ENCODE peak calls at places on chromosome 20, in six cellular contexts. One of them, this sample, is unnamed.

GRCh38 chr20:16581241-16581640 is 8.0 kb upstream of the KIF16B start:
- DNase-seq in B cell: no peak
- DNase-seq in upper lobe of left lung: no peak
- DNase-seq in brain microvascular endothelial cell: no peak
- DNase-seq in right atrium auricular region: no peak
- DNase-seq in GM13976: no peak
- DNase-seq in this sample: no peak

GRCh38 chr20:41142914-41143313 is 5.6 kb downstream of the PLCG1 start:
- DNase-seq in brain microvascular endothelial cell: no peak
- DNase-seq in GM13976: no peak
- DNase-seq in B cell: no peak
- DNase-seq in right atrium auricular region: no peak
- DNase-seq in upper lobe of left lung: peak; percentile 51
- DNase-seq in this sample: no peak

GRCh38 chr20:60050193-60050960 is 92.2 kb downstream of the CDH26 start:
- DNase-seq in brain microvascular endothelial cell: no peak
- DNase-seq in GM13976: no peak
- DNase-seq in B cell: no peak
- DNase-seq in right atrium auricular region: peak; percentile 30
- DNase-seq in upper lobe of left lung: peak; percentile 55
- DNase-seq in this sample: no peak

GRCh38 chr20:58647162-58647813 is 3.8 kb upstream of the STX16 start:
- DNase-seq in upper lobe of left lung: no peak
- DNase-seq in GM13976: no peak
- DNase-seq in B cell: no peak
- DNase-seq in right atrium auricular region: peak; percentile 9
- DNase-seq in brain microvascular endothelial cell: no peak
- DNase-seq in this sample: no peak

GRCh38 chr20:45174434-45175364 is at the start of gene PI3:
- DNase-seq in right atrium auricular region: no peak
- DNase-seq in brain microvascular endothelial cell: no peak
- DNase-seq in GM13976: no peak
- DNase-seq in B cell: no peak
- DNase-seq in upper lobe of left lung: peak; percentile 87
- DNase-seq in this sample: no peak

GRCh38 chr20:58140787-58141396 is 87.6 kb downstream of the ANKRD60 start:
- DNase-seq in upper lobe of left lung: no peak
- DNase-seq in B cell: peak; percentile 27
- DNase-seq in right atrium auricular region: peak; percentile 43
- DNase-seq in brain microvascular endothelial cell: no peak
- DNase-seq in GM13976: no peak
- DNase-seq in this sample: no peak

GRCh38 chr20:17822039-17822438 is 122.3 kb downstream of the BANF2 start:
- DNase-seq in brain microvascular endothelial cell: peak; percentile 52
- DNase-seq in B cell: no peak
- DNase-seq in right atrium auricular region: no peak
- DNase-seq in upper lobe of left lung: peak; percentile 76
- DNase-seq in GM13976: no peak
- DNase-seq in this sample: no peak

GRCh38 chr20:35093245-35093884 is 758 bp upstream of the TRPC4AP start:
- DNase-seq in upper lobe of left lung: no peak
- DNase-seq in B cell: no peak
- DNase-seq in right atrium auricular region: no peak
- DNase-seq in brain microvascular endothelial cell: peak; percentile 36
- DNase-seq in GM13976: no peak
- DNase-seq in this sample: no peak

GRCh38 chr20:3358676-3359340 is 48.7 kb downstream of the DNAAF9 start:
- DNase-seq in GM13976: no peak
- DNase-seq in B cell: no peak
- DNase-seq in right atrium auricular region: no peak
- DNase-seq in upper lobe of left lung: no peak
- DNase-seq in brain microvascular endothelial cell: no peak
- DNase-seq in this sample: no peak

GRCh38 chr20:59571591-59572314 is 32.6 kb upstream of the PHACTR3 start:
- DNase-seq in GM13976: peak; percentile 85
- DNase-seq in right atrium auricular region: peak; percentile 66
- DNase-seq in brain microvascular endothelial cell: peak; percentile 25
- DNase-seq in B cell: peak; percentile 52
- DNase-seq in upper lobe of left lung: peak; percentile 43
- DNase-seq in this sample: peak; percentile 46

GRCh38 chr20:60001027-60001567 is 42.9 kb downstream of the CDH26 start:
- DNase-seq in right atrium auricular region: no peak
- DNase-seq in GM13976: no peak
- DNase-seq in upper lobe of left lung: no peak
- DNase-seq in brain microvascular endothelial cell: no peak
- DNase-seq in B cell: no peak
- DNase-seq in this sample: no peak

GRCh38 chr20:44861547-44862006 is 23.9 kb upstream of the YWHAB start:
- DNase-seq in GM13976: no peak
- DNase-seq in right atrium auricular region: peak; percentile 85
- DNase-seq in upper lobe of left lung: no peak
- DNase-seq in brain microvascular endothelial cell: peak; percentile 16
- DNase-seq in B cell: no peak
- DNase-seq in this sample: no peak

GRCh38 chr20:52899221-52899620 is 72.9 kb upstream of the TSHZ2 start:
- DNase-seq in upper lobe of left lung: no peak
- DNase-seq in brain microvascular endothelial cell: no peak
- DNase-seq in GM13976: no peak
- DNase-seq in right atrium auricular region: no peak
- DNase-seq in B cell: no peak
- DNase-seq in this sample: no peak

GRCh38 chr20:37345339-37346231 is at the start of gene SRC:
- DNase-seq in GM13976: peak; percentile 84
- DNase-seq in upper lobe of left lung: peak; percentile 84
- DNase-seq in right atrium auricular region: peak; percentile 77
- DNase-seq in B cell: no peak
- DNase-seq in brain microvascular endothelial cell: peak; percentile 49
- DNase-seq in this sample: peak; percentile 44

GRCh38 chr20:57794600-57795346 is 85.0 kb upstream of the PMEPA1 start:
- DNase-seq in GM13976: no peak
- DNase-seq in upper lobe of left lung: no peak
- DNase-seq in brain microvascular endothelial cell: no peak
- DNase-seq in B cell: no peak
- DNase-seq in right atrium auricular region: no peak
- DNase-seq in this sample: no peak

GRCh38 chr20:55394592-55394991 is 610.7 kb downstream of the CBLN4 start:
- DNase-seq in B cell: no peak
- DNase-seq in brain microvascular endothelial cell: no peak
- DNase-seq in upper lobe of left lung: no peak
- DNase-seq in GM13976: no peak
- DNase-seq in right atrium auricular region: no peak
- DNase-seq in this sample: no peak

GRCh38 chr20:1710484-1710883 is 52.9 kb upstream of the SIRPG start:
- DNase-seq in GM13976: no peak
- DNase-seq in brain microvascular endothelial cell: no peak
- DNase-seq in B cell: no peak
- DNase-seq in upper lobe of left lung: no peak
- DNase-seq in right atrium auricular region: no peak
- DNase-seq in this sample: no peak

GRCh38 chr20:23344336-23344735 is 6.3 kb upstream of the NXT1 start:
- DNase-seq in brain microvascular endothelial cell: no peak
- DNase-seq in GM13976: no peak
- DNase-seq in right atrium auricular region: no peak
- DNase-seq in upper lobe of left lung: no peak
- DNase-seq in B cell: no peak
- DNase-seq in this sample: no peak

GRCh38 chr20:23350007-23350854 is at the start of gene NXT1:
- DNase-seq in GM13976: peak; percentile 93
- DNase-seq in upper lobe of left lung: peak; percentile 97
- DNase-seq in brain microvascular endothelial cell: peak; percentile 99
- DNase-seq in B cell: peak; percentile 96
- DNase-seq in right atrium auricular region: peak; percentile 99
- DNase-seq in this sample: peak; percentile 95

GRCh38 chr20:23350855-23351838 is 556 bp downstream of the NXT1 start:
- DNase-seq in brain microvascular endothelial cell: peak; percentile 53
- DNase-seq in right atrium auricular region: peak; percentile 71
- DNase-seq in upper lobe of left lung: peak; percentile 71
- DNase-seq in GM13976: peak; percentile 68
- DNase-seq in B cell: peak; percentile 70
- DNase-seq in this sample: no peak

GRCh38 chr20:23347791-23348190 is 2.8 kb upstream of the NXT1 start:
- DNase-seq in GM13976: no peak
- DNase-seq in B cell: no peak
- DNase-seq in right atrium auricular region: no peak
- DNase-seq in upper lobe of left lung: no peak
- DNase-seq in brain microvascular endothelial cell: no peak
- DNase-seq in this sample: no peak

DNA sequence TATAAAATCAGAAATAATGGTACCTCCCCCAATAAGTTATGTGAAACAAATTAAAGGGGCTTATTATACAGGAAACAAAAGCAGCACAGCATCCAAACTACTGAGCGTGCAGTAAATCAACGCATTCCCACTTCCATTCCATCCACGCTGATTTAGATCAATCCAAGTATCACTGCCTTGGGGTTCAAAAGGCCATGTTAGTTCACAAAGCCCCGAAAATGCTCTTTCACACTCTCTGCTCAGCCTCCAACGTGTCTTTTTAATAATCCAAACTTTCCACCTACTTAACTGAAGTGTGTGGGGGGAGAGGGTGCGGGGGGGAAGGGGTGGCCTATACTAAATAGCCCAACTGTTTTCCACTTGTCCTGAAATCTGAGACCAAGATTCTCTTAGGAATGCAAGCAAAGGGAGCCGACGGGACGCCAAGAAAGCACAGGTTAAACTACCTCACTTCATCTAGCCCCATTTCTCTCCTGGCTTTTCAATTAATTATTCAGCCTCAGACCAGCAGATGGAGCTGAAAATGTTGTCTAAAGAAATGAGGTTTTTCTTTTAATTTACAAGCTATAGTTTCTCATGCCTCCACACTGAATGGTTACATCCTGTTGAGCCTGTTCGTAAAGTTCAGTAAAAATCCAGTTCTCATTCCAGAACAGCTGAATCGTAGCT is 1.1 kb upstream of the NXT1 start:
- DNase-seq in upper lobe of left lung: no peak
- DNase-seq in brain microvascular endothelial cell: no peak
- DNase-seq in GM13976: peak; percentile 53
- DNase-seq in B cell: no peak
- DNase-seq in right atrium auricular region: no peak
- DNase-seq in this sample: no peak
- TF ChIP-seq CTCF in upper lobe of left lung: peak; percentile 48
- TF ChIP-seq CTCF in brain microvascular endothelial cell: peak; percentile 45
- TF ChIP-seq CTCF in GM13976: peak; percentile 29
- TF ChIP-seq CTCF in B cell: peak; percentile 78
- TF ChIP-seq CTCF in right atrium auricular region: peak; percentile 27
- TF ChIP-seq CTCF in this sample: peak; percentile 73

GRCh38 chr20:62122659-62123449 is 579 bp downstream of the LSM14B start:
- DNase-seq in brain microvascular endothelial cell: no peak
- DNase-seq in upper lobe of left lung: peak; percentile 66
- DNase-seq in B cell: peak; percentile 61
- DNase-seq in GM13976: peak; percentile 58
- DNase-seq in right atrium auricular region: no peak
- DNase-seq in this sample: peak; percentile 28

GRCh38 chr20:62120990-62121775 is 1.1 kb upstream of the LSM14B start:
- DNase-seq in upper lobe of left lung: peak; percentile 52
- DNase-seq in GM13976: no peak
- DNase-seq in brain microvascular endothelial cell: no peak
- DNase-seq in B cell: no peak
- DNase-seq in right atrium auricular region: peak; percentile 74
- DNase-seq in this sample: no peak

GRCh38 chr20:62120365-62120762 is 1.9 kb upstream of the LSM14B start:
- DNase-seq in right atrium auricular region: no peak
- DNase-seq in B cell: no peak
- DNase-seq in upper lobe of left lung: no peak
- DNase-seq in GM13976: no peak
- DNase-seq in brain microvascular endothelial cell: no peak
- DNase-seq in this sample: no peak

GRCh38 chr20:62123450-62124118 is 1.3 kb downstream of the LSM14B start:
- DNase-seq in B cell: no peak
- DNase-seq in brain microvascular endothelial cell: peak; percentile 57
- DNase-seq in upper lobe of left lung: peak; percentile 36
- DNase-seq in GM13976: no peak
- DNase-seq in right atrium auricular region: no peak
- DNase-seq in this sample: no peak

DNA sequence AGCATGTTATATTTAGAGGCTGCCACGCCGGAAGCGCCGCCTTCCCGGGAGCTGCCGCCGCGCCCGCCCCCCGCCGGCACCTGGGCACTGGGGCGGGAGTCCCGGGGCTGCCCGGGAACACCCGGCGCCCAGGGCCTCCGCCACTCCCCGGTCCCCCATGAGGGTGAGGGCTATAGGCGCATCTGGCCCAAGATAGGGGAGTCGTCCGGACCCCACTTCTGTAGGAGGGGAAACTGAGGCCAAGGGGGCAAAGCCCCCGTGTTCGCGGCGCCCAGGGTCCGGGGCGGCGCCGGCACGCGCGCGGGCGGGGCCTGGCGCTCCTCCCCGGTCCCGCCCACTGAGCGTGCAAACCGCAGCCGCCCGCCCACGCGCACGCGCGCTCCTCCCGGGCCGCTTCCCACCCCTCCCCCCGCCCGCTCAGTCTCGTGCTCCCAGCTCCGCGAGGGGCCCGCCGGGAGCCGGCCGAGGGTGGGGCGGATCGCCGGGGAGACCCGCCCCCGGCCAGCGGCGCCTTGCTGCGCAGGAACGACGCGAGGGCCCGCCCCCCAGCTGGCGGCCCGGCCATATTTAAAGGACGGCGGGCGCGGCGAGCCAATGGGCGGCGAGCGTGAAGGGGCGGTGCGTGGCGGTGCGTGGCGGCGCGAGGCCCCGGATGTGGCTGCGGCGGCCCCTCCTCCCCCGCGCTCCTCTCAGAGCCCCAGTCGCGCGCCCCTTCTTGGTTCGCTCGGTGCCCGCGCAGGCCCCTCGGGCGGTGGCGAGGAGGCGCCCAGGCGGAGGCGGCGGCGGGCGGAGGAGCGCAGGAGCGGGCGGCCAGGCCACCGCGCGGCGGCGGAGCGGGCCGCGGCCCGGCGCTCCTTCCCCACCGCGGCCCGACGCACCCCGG is at the start of gene LSM14B:
- DNase-seq in brain microvascular endothelial cell: peak; percentile 90
- DNase-seq in B cell: peak; percentile 96
- DNase-seq in right atrium auricular region: peak; percentile 95
- DNase-seq in GM13976: peak; percentile 99
- DNase-seq in upper lobe of left lung: peak; percentile 96
- DNase-seq in this sample: peak; percentile 94
- TF ChIP-seq CTCF in brain microvascular endothelial cell: no peak
- TF ChIP-seq CTCF in B cell: no peak
- TF ChIP-seq CTCF in right atrium auricular region: no peak
- TF ChIP-seq CTCF in GM13976: no peak
- TF ChIP-seq CTCF in upper lobe of left lung: no peak
- TF ChIP-seq CTCF in this sample: no peak

DNA sequence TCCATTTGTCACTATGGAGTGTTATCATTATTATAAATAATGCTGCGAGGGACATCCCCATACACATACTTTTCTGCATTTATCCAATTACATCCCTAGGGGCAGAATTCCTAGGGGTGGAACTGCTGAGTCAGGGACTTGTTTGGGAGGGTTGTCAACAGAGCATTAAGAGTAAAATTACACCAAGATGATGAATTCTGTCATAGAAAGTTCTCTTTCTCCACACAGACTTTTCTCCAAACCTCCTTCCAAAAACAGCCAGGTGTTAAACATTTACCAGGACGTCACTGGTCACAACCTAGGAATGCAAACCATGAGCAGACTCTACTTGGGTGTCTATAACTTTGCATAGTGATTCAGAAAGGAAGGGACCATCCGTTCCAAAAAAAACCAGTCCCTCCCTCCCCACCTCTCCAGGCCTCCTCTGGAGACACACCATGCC is 95.5 kb downstream of the PRND start:
- DNase-seq in upper lobe of left lung: no peak
- DNase-seq in right atrium auricular region: no peak
- DNase-seq in B cell: no peak
- DNase-seq in GM13976: no peak
- DNase-seq in brain microvascular endothelial cell: no peak
- DNase-seq in this sample: no peak
- TF ChIP-seq CTCF in upper lobe of left lung: no peak
- TF ChIP-seq CTCF in right atrium auricular region: no peak
- TF ChIP-seq CTCF in B cell: no peak
- TF ChIP-seq CTCF in GM13976: no peak
- TF ChIP-seq CTCF in brain microvascular endothelial cell: peak; percentile 20
- TF ChIP-seq CTCF in this sample: no peak

GRCh38 chr20:24684954-24685691 is 215.7 kb downstream of the SYNDIG1 start:
- DNase-seq in brain microvascular endothelial cell: no peak
- DNase-seq in upper lobe of left lung: no peak
- DNase-seq in right atrium auricular region: no peak
- DNase-seq in GM13976: no peak
- DNase-seq in B cell: no peak
- DNase-seq in this sample: no peak
- TF ChIP-seq CTCF in brain microvascular endothelial cell: no peak
- TF ChIP-seq CTCF in upper lobe of left lung: no peak
- TF ChIP-seq CTCF in right atrium auricular region: no peak
- TF ChIP-seq CTCF in GM13976: no peak
- TF ChIP-seq CTCF in B cell: no peak
- TF ChIP-seq CTCF in this sample: no peak